ENCODE peak calls at places on chromosomes 7 and 10, in nine cellular contexts. G, W, U, N, C, Q, F, V and E are unnamed samples.

GRCh38 chr10:118953999-118954398 is 75.5 kb upstream of the NANOS1 start:
- DNase-seq in G (no peak), W (no peak), U (no peak), N (no peak), C (no peak), Q (no peak), F (no peak), V (no peak), E (no peak)

GRCh38 chr7:99728615-99729014 is 6.4 kb downstream of the CYP3A7 start:
- DNase-seq in G (no peak), W (no peak), U (no peak), N (no peak), C (no peak), Q (no peak), F (no peak), V (no peak), E (no peak)

GRCh38 chr7:140070546-140070945 is 7.8 kb upstream of the PARP12 start:
- DNase-seq in G (no peak), W (no peak), U (no peak), N (no peak), C (no peak), Q (no peak), F (no peak), V (no peak), E (no peak)

GRCh38 chr10:14553434-14553833 is 221.3 kb downstream of the FAM107B start:
- DNase-seq in G (peak), W (no peak), U (no peak), N (peak), C (no peak), Q (no peak), F (no peak), V (no peak), E (peak)

GRCh38 chr7:18064242-18064838 is 36.7 kb upstream of the PRPS1L1 start:
- DNase-seq in G (no peak), W (peak), U (no peak), N (no peak), C (peak), Q (peak), F (no peak), V (no peak), E (peak)

GRCh38 chr7:156892086-156892800 is 740 bp downstream of the LMBR1 start:
- DNase-seq in G (no peak), W (peak), U (peak), N (no peak), C (peak), Q (peak), F (peak), V (peak), E (no peak)

GRCh38 chr7:136654406-136654805 is 214.0 kb upstream of the CHRM2 start:
- DNase-seq in G (no peak), W (no peak), U (no peak), N (no peak), C (no peak), Q (no peak), F (no peak), V (no peak), E (no peak)

GRCh38 chr10:103676058-103676785 is 179.2 kb downstream of the SH3PXD2A start:
- DNase-seq in G (no peak), W (no peak), U (peak), N (peak), C (no peak), Q (no peak), F (no peak), V (no peak), E (peak)

GRCh38 chr10:132630666-132631347 is 93.2 kb downstream of the INPP5A start:
- DNase-seq in G (no peak), W (peak), U (peak), N (no peak), C (no peak), Q (no peak), F (peak), V (peak), E (peak)

GRCh38 chr7:24566274-24566673 is 7.0 kb upstream of the PALS2 start:
- DNase-seq in G (no peak), W (no peak), U (no peak), N (no peak), C (no peak), Q (no peak), F (no peak), V (no peak), E (no peak)

GRCh38 chr10:13939391-13939790 is 352.6 kb downstream of the PRPF18 start:
- DNase-seq in G (peak), W (no peak), U (no peak), N (peak), C (no peak), Q (no peak), F (no peak), V (no peak), E (peak)

GRCh38 chr10:5583525-5584175 is 58.9 kb downstream of the CALML3 start:
- DNase-seq in G (no peak), W (peak), U (no peak), N (no peak), C (peak), Q (peak), F (peak), V (peak), E (no peak)

GRCh38 chr10:20956843-20957242 is 59.7 kb upstream of the NEBL start:
- DNase-seq in G (no peak), W (no peak), U (no peak), N (no peak), C (no peak), Q (no peak), F (no peak), V (no peak), E (no peak)

GRCh38 chr7:130838738-130839137 is 104.7 kb upstream of the KLF14 start:
- DNase-seq in G (peak), W (no peak), U (no peak), N (peak), C (no peak), Q (no peak), F (no peak), V (no peak), E (peak)

GRCh38 chr10:74967850-74968620 is 141.6 kb downstream of the KAT6B start:
- DNase-seq in G (no peak), W (no peak), U (no peak), N (no peak), C (no peak), Q (peak), F (no peak), V (no peak), E (peak)

GRCh38 chr10:114548662-114549061 is 109.4 kb downstream of the ABLIM1 start:
- DNase-seq in G (peak), W (peak), U (no peak), N (peak), C (peak), Q (peak), F (no peak), V (no peak), E (peak)

GRCh38 chr10:22649390-22649841 is 65.0 kb downstream of the PIP4K2A start:
- DNase-seq in G (no peak), W (no peak), U (no peak), N (no peak), C (no peak), Q (no peak), F (no peak), V (no peak), E (no peak)

GRCh38 chr7:28348631-28349030 is 63.7 kb upstream of the CREB5 start:
- DNase-seq in G (no peak), W (no peak), U (no peak), N (no peak), C (no peak), Q (no peak), F (no peak), V (peak), E (no peak)

GRCh38 chr7:40700653-40701475 is 566.1 kb downstream of the SUGCT start:
- DNase-seq in G (peak), W (no peak), U (no peak), N (peak), C (peak), Q (peak), F (no peak), V (no peak), E (no peak)

GRCh38 chr10:114208351-114208750 is 29.2 kb downstream of the TDRD1 start:
- DNase-seq in G (no peak), W (no peak), U (no peak), N (no peak), C (no peak), Q (peak), F (no peak), V (no peak), E (no peak)

GRCh38 chr10:49012603-49013002 is 73.0 kb upstream of the LRRC18 start:
- DNase-seq in G (no peak), W (no peak), U (no peak), N (no peak), C (peak), Q (no peak), F (no peak), V (no peak), E (no peak)

GRCh38 chr7:129779602-129780256 is 168.2 kb downstream of the NRF1 start:
- DNase-seq in G (no peak), W (no peak), U (no peak), N (no peak), C (peak), Q (peak), F (no peak), V (no peak), E (no peak)

GRCh38 chr7:159115601-159116501 is 28.8 kb downstream of the VIPR2 start:
- DNase-seq in G (no peak), W (no peak), U (peak), N (no peak), C (no peak), Q (no peak), F (no peak), V (no peak), E (no peak)

GRCh38 chr7:27994639-27995038 is 186.0 kb downstream of the JAZF1 start:
- DNase-seq in G (no peak), W (peak), U (no peak), N (peak), C (no peak), Q (no peak), F (no peak), V (no peak), E (peak)

GRCh38 chr10:34697366-34698247 is 117.5 kb downstream of the PARD3 start:
- DNase-seq in G (no peak), W (no peak), U (no peak), N (no peak), C (no peak), Q (no peak), F (no peak), V (no peak), E (no peak)

GRCh38 chr10:102504179-102504975 is 605 bp downstream of the SUFU start:
- DNase-seq in G (no peak), W (peak), U (no peak), N (peak), C (peak), Q (peak), F (peak), V (peak), E (no peak)

GRCh38 chr7:28474267-28474618 is 61.9 kb downstream of the CREB5 start:
- DNase-seq in G (no peak), W (no peak), U (no peak), N (no peak), C (no peak), Q (no peak), F (no peak), V (no peak), E (no peak)

GRCh38 chr7:65946895-65947294 is 35.1 kb downstream of the GUSB start:
- DNase-seq in G (no peak), W (no peak), U (no peak), N (peak), C (no peak), Q (no peak), F (peak), V (no peak), E (no peak)

GRCh38 chr10:86545097-86545496 is 23.5 kb upstream of the WAPL start:
- DNase-seq in G (no peak), W (no peak), U (no peak), N (no peak), C (no peak), Q (no peak), F (no peak), V (no peak), E (no peak)

GRCh38 chr10:6059506-6059905 is 2.7 kb downstream of the IL2RA start:
- DNase-seq in G (no peak), W (no peak), U (no peak), N (no peak), C (no peak), Q (no peak), F (no peak), V (no peak), E (no peak)

GRCh38 chr7:46283852-46284251 is 362.8 kb upstream of the IGFBP3 start:
- DNase-seq in G (no peak), W (no peak), U (no peak), N (no peak), C (no peak), Q (peak), F (no peak), V (no peak), E (peak)

GRCh38 chr10:23158370-23158769 is 33.7 kb upstream of the PTF1A start:
- DNase-seq in G (peak), W (peak), U (no peak), N (peak), C (peak), Q (peak), F (peak), V (no peak), E (peak)

GRCh38 chr7:38171558-38172403 is 6.3 kb upstream of the STARD3NL start:
- DNase-seq in G (no peak), W (no peak), U (no peak), N (no peak), C (no peak), Q (no peak), F (no peak), V (no peak), E (no peak)

GRCh38 chr7:77903597-77903996 is 105.0 kb downstream of the PHTF2 start:
- DNase-seq in G (no peak), W (no peak), U (no peak), N (peak), C (peak), Q (peak), F (no peak), V (no peak), E (peak)

GRCh38 chr10:78259394-78259793 is 225.7 kb downstream of the RPS24 start:
- DNase-seq in G (no peak), W (no peak), U (no peak), N (no peak), C (no peak), Q (no peak), F (no peak), V (peak), E (no peak)

GRCh38 chr10:1552881-1553595 is 184.3 kb downstream of the ADARB2 start:
- DNase-seq in G (no peak), W (no peak), U (no peak), N (no peak), C (no peak), Q (no peak), F (no peak), V (peak), E (no peak)

GRCh38 chr10:69960606-69961167 is 92.0 kb upstream of the MACROH2A2 start:
- DNase-seq in G (no peak), W (peak), U (no peak), N (no peak), C (no peak), Q (no peak), F (peak), V (no peak), E (no peak)

GRCh38 chr10:69962746-69963135 is 89.9 kb upstream of the MACROH2A2 start:
- DNase-seq in G (no peak), W (no peak), U (no peak), N (no peak), C (peak), Q (no peak), F (peak), V (no peak), E (no peak)

GRCh38 chr10:69959911-69960310 is 92.7 kb upstream of the MACROH2A2 start:
- DNase-seq in G (no peak), W (peak), U (no peak), N (no peak), C (peak), Q (no peak), F (peak), V (no peak), E (no peak)

GRCh38 chr10:69961864-69962745 is 90.5 kb upstream of the MACROH2A2 start:
- DNase-seq in G (no peak), W (peak), U (no peak), N (no peak), C (no peak), Q (no peak), F (peak), V (peak), E (no peak)

GRCh38 chr10:69961168-69961863 is 91.3 kb upstream of the MACROH2A2 start:
- DNase-seq in G (no peak), W (peak), U (no peak), N (no peak), C (peak), Q (peak), F (peak), V (no peak), E (no peak)
- TF ChIP-seq CTCF in G (peak), W (peak), U (no peak), N (no peak), C (peak), Q (peak), F (peak), V (peak), E (peak)

DNA sequence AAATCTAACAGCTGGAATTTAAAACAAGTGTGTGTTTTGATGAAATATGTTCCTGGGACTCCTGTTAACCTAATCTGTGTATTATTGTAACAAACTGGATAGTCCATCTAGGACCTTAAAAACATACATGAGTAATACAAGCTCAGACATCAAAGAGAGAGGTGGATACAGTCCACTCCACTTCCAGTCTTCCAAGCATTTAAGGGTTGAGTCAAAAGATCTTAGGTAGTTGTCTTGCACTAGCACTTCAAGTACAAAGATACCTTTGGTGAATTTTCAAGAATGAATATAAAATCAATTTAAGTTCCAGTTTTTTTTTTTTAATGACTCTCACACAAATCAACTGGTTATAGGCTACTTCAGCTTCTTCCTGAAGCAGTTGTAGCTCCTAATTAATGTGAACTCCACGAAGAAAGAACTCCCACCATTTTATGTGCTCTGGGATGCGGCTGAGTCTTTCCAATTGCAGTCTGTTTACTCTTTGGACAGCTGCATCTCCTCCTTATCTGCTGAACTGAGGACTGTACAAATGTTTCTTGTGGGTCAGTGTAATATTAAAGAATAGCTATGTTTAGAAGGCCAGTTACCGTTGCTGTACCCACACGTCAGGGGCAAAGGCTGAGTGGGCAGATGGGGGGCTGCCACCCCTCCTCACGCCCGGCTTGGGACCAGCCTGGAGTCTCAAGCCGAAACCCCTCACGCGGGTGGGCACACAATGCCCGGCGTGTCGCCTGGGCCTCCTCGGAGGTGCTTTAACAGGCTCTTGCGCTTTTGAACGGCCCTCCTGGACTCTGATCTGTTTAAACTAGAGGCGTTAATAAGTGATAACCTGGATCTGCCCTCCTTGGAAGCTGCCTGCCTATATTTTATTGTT is 2.9 kb upstream of the IGF2BP3 start:
- DNase-seq in G (no peak), W (peak), U (no peak), N (no peak), C (peak), Q (no peak), F (no peak), V (no peak), E (no peak)
- H3K4me3 ChIP-seq in G (peak), W (peak), U (no peak), N (peak), C (peak), Q (peak), F (no peak), V (peak), E (peak)

DNA sequence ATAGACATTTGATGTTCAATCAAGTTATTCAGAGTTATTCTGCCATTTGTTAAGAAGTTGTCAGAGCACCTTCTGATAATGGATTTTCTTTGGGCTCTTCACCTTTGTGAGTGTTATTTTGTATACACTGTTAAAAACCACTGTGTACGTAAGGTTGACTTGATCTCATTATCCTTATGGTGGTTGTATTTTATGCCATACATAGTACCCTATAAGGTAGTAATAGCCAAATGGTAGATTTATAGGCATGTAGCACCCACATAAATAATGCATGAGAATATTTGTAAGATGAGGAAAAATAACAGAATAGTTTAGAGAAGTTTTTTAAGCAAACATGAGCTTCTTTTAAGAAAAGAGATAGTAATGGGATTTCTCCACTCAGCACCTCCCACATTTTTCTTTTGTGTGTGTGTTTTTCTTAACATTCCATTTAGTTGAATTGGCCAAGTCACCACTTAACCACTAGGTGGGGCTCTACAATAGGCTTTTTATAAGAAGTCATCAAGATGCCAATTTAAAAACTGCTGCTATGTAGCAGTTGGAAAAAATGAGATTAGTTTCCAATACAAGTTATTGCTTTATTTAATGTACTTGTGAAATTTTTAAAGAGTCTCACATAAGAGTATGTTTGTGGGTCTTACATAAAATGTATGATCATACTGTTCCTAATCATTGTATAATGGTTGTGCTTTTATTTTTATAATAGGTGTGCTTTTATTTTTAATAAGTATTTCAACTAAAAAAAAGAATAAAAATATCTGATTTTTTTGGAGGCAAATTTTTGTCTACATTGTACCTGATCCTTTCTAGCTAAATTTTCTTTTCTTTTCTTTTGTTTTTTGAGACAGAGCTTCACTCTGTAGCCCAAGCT is 41.1 kb upstream of the STMP1 start:
- DNase-seq in G (peak), W (peak), U (no peak), N (peak), C (peak), Q (peak), F (peak), V (no peak), E (peak)
- TF ChIP-seq CTCF in G (peak), W (peak), U (peak), N (peak), C (peak), Q (peak), F (peak), V (peak), E (peak)

GRCh38 chr7:149790146-149790548 is 16.8 kb upstream of the ZNF467 start:
- DNase-seq in G (no peak), W (no peak), U (no peak), N (no peak), C (no peak), Q (peak), F (peak), V (no peak), E (no peak)
- H3K4me3 ChIP-seq in G (no peak), W (no peak), U (peak), N (no peak), C (no peak), Q (peak), F (no peak), V (no peak), E (no peak)

GRCh38 chr10:54002077-54002476 is 799.0 kb downstream of the PCDH15 start:
- DNase-seq in G (no peak), W (no peak), U (no peak), N (no peak), C (no peak), Q (no peak), F (no peak), V (no peak), E (no peak)

GRCh38 chr10:53997953-53998352 is 803.1 kb downstream of the PCDH15 start:
- DNase-seq in G (no peak), W (no peak), U (no peak), N (no peak), C (no peak), Q (peak), F (no peak), V (no peak), E (no peak)
- TF ChIP-seq CTCF in G (no peak), W (no peak), U (no peak), N (no peak), C (peak), Q (peak), F (peak), V (peak), E (no peak)

GRCh38 chr10:43576580-43576979 is 2.2 kb upstream of the ZNF239 start:
- DNase-seq in G (no peak), W (no peak), U (no peak), N (no peak), C (no peak), Q (no peak), F (no peak), V (no peak), E (no peak)

GRCh38 chr10:43574906-43575305 is 490 bp upstream of the ZNF239 start:
- DNase-seq in G (no peak), W (no peak), U (no peak), N (no peak), C (no peak), Q (no peak), F (no peak), V (no peak), E (no peak)

GRCh38 chr10:43573250-43574034 is 974 bp downstream of the ZNF239 start:
- DNase-seq in G (no peak), W (no peak), U (no peak), N (peak), C (no peak), Q (peak), F (no peak), V (no peak), E (peak)

GRCh38 chr10:43576062-43576461 is 1.6 kb upstream of the ZNF239 start:
- DNase-seq in G (no peak), W (no peak), U (no peak), N (no peak), C (no peak), Q (no peak), F (no peak), V (no peak), E (no peak)

GRCh38 chr10:43574035-43574892 is at the start of gene ZNF239:
- DNase-seq in G (peak), W (peak), U (peak), N (peak), C (no peak), Q (peak), F (peak), V (peak), E (peak)
- H3K4me3 ChIP-seq in G (peak), W (peak), U (peak), N (peak), C (no peak), Q (peak), F (peak), V (peak), E (peak)